ENCODE peak calls at places on chromosomes 13 and 19, in five cellular contexts. One of them, this sample, is unnamed.
A peak's percentile ranks its signal among the peaks of the same experiment; 100 is the strongest.

GRCh38 chr13:40438999-40439797 is 227.2 kb downstream of the FOXO1 start:
- DNase-seq in progenitor cell of endocrine pancreas: no peak
- DNase-seq in activated T-cell treated with anti-CD3 and anti-CD28 coated beads for 1 hour: no peak
- DNase-seq in stimulated activated CD4-positive, alpha-beta T cell treated with anti-CD3 and anti-CD28 coated beads, Interleukin-4, amount 100 ng/mL, for 4 hours: peak; percentile 40
- DNase-seq in AG20443: peak; percentile 42
- DNase-seq in this sample: peak; percentile 36

GRCh38 chr13:78187781-78188180 is 269.1 kb upstream of the EDNRB start:
- DNase-seq in progenitor cell of endocrine pancreas: no peak
- DNase-seq in activated T-cell treated with anti-CD3 and anti-CD28 coated beads for 1 hour: no peak
- DNase-seq in stimulated activated CD4-positive, alpha-beta T cell treated with anti-CD3 and anti-CD28 coated beads, Interleukin-4, amount 100 ng/mL, for 4 hours: no peak
- DNase-seq in AG20443: no peak
- DNase-seq in this sample: no peak

GRCh38 chr13:91805605-91806004 is 407.2 kb downstream of the GPC5 start:
- DNase-seq in progenitor cell of endocrine pancreas: no peak
- DNase-seq in activated T-cell treated with anti-CD3 and anti-CD28 coated beads for 1 hour: no peak
- DNase-seq in stimulated activated CD4-positive, alpha-beta T cell treated with anti-CD3 and anti-CD28 coated beads, Interleukin-4, amount 100 ng/mL, for 4 hours: no peak
- DNase-seq in AG20443: no peak
- DNase-seq in this sample: no peak

GRCh38 chr19:40862785-40863184 is 12.5 kb upstream of the CYP2A6 start:
- DNase-seq in progenitor cell of endocrine pancreas: no peak
- DNase-seq in activated T-cell treated with anti-CD3 and anti-CD28 coated beads for 1 hour: no peak
- DNase-seq in stimulated activated CD4-positive, alpha-beta T cell treated with anti-CD3 and anti-CD28 coated beads, Interleukin-4, amount 100 ng/mL, for 4 hours: no peak
- DNase-seq in AG20443: peak; percentile 20
- DNase-seq in this sample: peak; percentile 87

GRCh38 chr13:113850722-113851479 is 13.0 kb downstream of the GAS6 start:
- DNase-seq in progenitor cell of endocrine pancreas: no peak
- DNase-seq in activated T-cell treated with anti-CD3 and anti-CD28 coated beads for 1 hour: no peak
- DNase-seq in stimulated activated CD4-positive, alpha-beta T cell treated with anti-CD3 and anti-CD28 coated beads, Interleukin-4, amount 100 ng/mL, for 4 hours: no peak
- DNase-seq in AG20443: no peak
- DNase-seq in this sample: no peak

GRCh38 chr13:79910869-79911540 is 429.9 kb downstream of the SPRY2 start:
- DNase-seq in progenitor cell of endocrine pancreas: no peak
- DNase-seq in activated T-cell treated with anti-CD3 and anti-CD28 coated beads for 1 hour: no peak
- DNase-seq in stimulated activated CD4-positive, alpha-beta T cell treated with anti-CD3 and anti-CD28 coated beads, Interleukin-4, amount 100 ng/mL, for 4 hours: no peak
- DNase-seq in AG20443: no peak
- DNase-seq in this sample: no peak

GRCh38 chr19:17952041-17952976 is 14.6 kb upstream of the KCNN1 start:
- DNase-seq in progenitor cell of endocrine pancreas: no peak
- DNase-seq in activated T-cell treated with anti-CD3 and anti-CD28 coated beads for 1 hour: no peak
- DNase-seq in stimulated activated CD4-positive, alpha-beta T cell treated with anti-CD3 and anti-CD28 coated beads, Interleukin-4, amount 100 ng/mL, for 4 hours: no peak
- DNase-seq in AG20443: no peak
- DNase-seq in this sample: no peak

GRCh38 chr13:111033172-111034133 is 81.7 kb upstream of the ARHGEF7 start:
- DNase-seq in progenitor cell of endocrine pancreas: no peak
- DNase-seq in activated T-cell treated with anti-CD3 and anti-CD28 coated beads for 1 hour: no peak
- DNase-seq in stimulated activated CD4-positive, alpha-beta T cell treated with anti-CD3 and anti-CD28 coated beads, Interleukin-4, amount 100 ng/mL, for 4 hours: no peak
- DNase-seq in AG20443: no peak
- DNase-seq in this sample: peak; percentile 25

GRCh38 chr19:8506402-8506957 is 4.0 kb upstream of the PRAM1 start:
- DNase-seq in progenitor cell of endocrine pancreas: no peak
- DNase-seq in activated T-cell treated with anti-CD3 and anti-CD28 coated beads for 1 hour: no peak
- DNase-seq in stimulated activated CD4-positive, alpha-beta T cell treated with anti-CD3 and anti-CD28 coated beads, Interleukin-4, amount 100 ng/mL, for 4 hours: no peak
- DNase-seq in AG20443: no peak
- DNase-seq in this sample: no peak

GRCh38 chr13:70203661-70204229 is 95.5 kb upstream of the KLHL1 start:
- DNase-seq in progenitor cell of endocrine pancreas: no peak
- DNase-seq in activated T-cell treated with anti-CD3 and anti-CD28 coated beads for 1 hour: no peak
- DNase-seq in stimulated activated CD4-positive, alpha-beta T cell treated with anti-CD3 and anti-CD28 coated beads, Interleukin-4, amount 100 ng/mL, for 4 hours: no peak
- DNase-seq in AG20443: no peak
- DNase-seq in this sample: no peak

GRCh38 chr13:35768551-35768950 is 292.1 kb upstream of the MAB21L1 start:
- DNase-seq in progenitor cell of endocrine pancreas: no peak
- DNase-seq in activated T-cell treated with anti-CD3 and anti-CD28 coated beads for 1 hour: no peak
- DNase-seq in stimulated activated CD4-positive, alpha-beta T cell treated with anti-CD3 and anti-CD28 coated beads, Interleukin-4, amount 100 ng/mL, for 4 hours: no peak
- DNase-seq in AG20443: peak; percentile 30
- DNase-seq in this sample: peak; percentile 97

GRCh38 chr19:16381756-16382401 is 57.3 kb downstream of the KLF2 start:
- DNase-seq in progenitor cell of endocrine pancreas: no peak
- DNase-seq in activated T-cell treated with anti-CD3 and anti-CD28 coated beads for 1 hour: no peak
- DNase-seq in stimulated activated CD4-positive, alpha-beta T cell treated with anti-CD3 and anti-CD28 coated beads, Interleukin-4, amount 100 ng/mL, for 4 hours: no peak
- DNase-seq in AG20443: peak; percentile 92
- DNase-seq in this sample: peak; percentile 88

GRCh38 chr19:47305309-47305751 is 4.3 kb upstream of the C5AR1 start:
- DNase-seq in progenitor cell of endocrine pancreas: peak; percentile 64
- DNase-seq in activated T-cell treated with anti-CD3 and anti-CD28 coated beads for 1 hour: peak; percentile 50
- DNase-seq in stimulated activated CD4-positive, alpha-beta T cell treated with anti-CD3 and anti-CD28 coated beads, Interleukin-4, amount 100 ng/mL, for 4 hours: peak; percentile 33
- DNase-seq in AG20443: peak; percentile 91
- DNase-seq in this sample: peak; percentile 95

GRCh38 chr13:91311491-91311890 is 36.0 kb upstream of the MIR17HG start:
- DNase-seq in progenitor cell of endocrine pancreas: no peak
- DNase-seq in activated T-cell treated with anti-CD3 and anti-CD28 coated beads for 1 hour: no peak
- DNase-seq in stimulated activated CD4-positive, alpha-beta T cell treated with anti-CD3 and anti-CD28 coated beads, Interleukin-4, amount 100 ng/mL, for 4 hours: no peak
- DNase-seq in AG20443: no peak
- DNase-seq in this sample: no peak

GRCh38 chr19:42275517-42275916 is 6.5 kb downstream of the CIC start:
- DNase-seq in progenitor cell of endocrine pancreas: no peak
- DNase-seq in activated T-cell treated with anti-CD3 and anti-CD28 coated beads for 1 hour: no peak
- DNase-seq in stimulated activated CD4-positive, alpha-beta T cell treated with anti-CD3 and anti-CD28 coated beads, Interleukin-4, amount 100 ng/mL, for 4 hours: no peak
- DNase-seq in AG20443: no peak
- DNase-seq in this sample: no peak

GRCh38 chr13:43200736-43201135 is 177.3 kb downstream of the DNAJC15 start:
- DNase-seq in progenitor cell of endocrine pancreas: no peak
- DNase-seq in activated T-cell treated with anti-CD3 and anti-CD28 coated beads for 1 hour: no peak
- DNase-seq in stimulated activated CD4-positive, alpha-beta T cell treated with anti-CD3 and anti-CD28 coated beads, Interleukin-4, amount 100 ng/mL, for 4 hours: no peak
- DNase-seq in AG20443: no peak
- DNase-seq in this sample: no peak

GRCh38 chr13:105814219-105814901 is 721.1 kb downstream of the EFNB2 start:
- DNase-seq in progenitor cell of endocrine pancreas: no peak
- DNase-seq in activated T-cell treated with anti-CD3 and anti-CD28 coated beads for 1 hour: no peak
- DNase-seq in stimulated activated CD4-positive, alpha-beta T cell treated with anti-CD3 and anti-CD28 coated beads, Interleukin-4, amount 100 ng/mL, for 4 hours: no peak
- DNase-seq in AG20443: no peak
- DNase-seq in this sample: no peak

GRCh38 chr19:36246006-36246391 is 31.1 kb downstream of the ZNF146 start:
- DNase-seq in progenitor cell of endocrine pancreas: no peak
- DNase-seq in activated T-cell treated with anti-CD3 and anti-CD28 coated beads for 1 hour: no peak
- DNase-seq in stimulated activated CD4-positive, alpha-beta T cell treated with anti-CD3 and anti-CD28 coated beads, Interleukin-4, amount 100 ng/mL, for 4 hours: no peak
- DNase-seq in AG20443: peak; percentile 21
- DNase-seq in this sample: peak; percentile 27

GRCh38 chr19:46892252-46893179 is 31.7 kb downstream of the ARHGAP35 start:
- DNase-seq in progenitor cell of endocrine pancreas: no peak
- DNase-seq in activated T-cell treated with anti-CD3 and anti-CD28 coated beads for 1 hour: no peak
- DNase-seq in stimulated activated CD4-positive, alpha-beta T cell treated with anti-CD3 and anti-CD28 coated beads, Interleukin-4, amount 100 ng/mL, for 4 hours: no peak
- DNase-seq in AG20443: no peak
- DNase-seq in this sample: no peak

GRCh38 chr19:44346556-44346955 is 9.9 kb downstream of the ZNF112 start:
- DNase-seq in progenitor cell of endocrine pancreas: no peak
- DNase-seq in activated T-cell treated with anti-CD3 and anti-CD28 coated beads for 1 hour: no peak
- DNase-seq in stimulated activated CD4-positive, alpha-beta T cell treated with anti-CD3 and anti-CD28 coated beads, Interleukin-4, amount 100 ng/mL, for 4 hours: no peak
- DNase-seq in AG20443: no peak
- DNase-seq in this sample: no peak

GRCh38 chr19:38389101-38389925 is 816 bp downstream of the SPRED3 start:
- DNase-seq in progenitor cell of endocrine pancreas: no peak
- DNase-seq in activated T-cell treated with anti-CD3 and anti-CD28 coated beads for 1 hour: no peak
- DNase-seq in stimulated activated CD4-positive, alpha-beta T cell treated with anti-CD3 and anti-CD28 coated beads, Interleukin-4, amount 100 ng/mL, for 4 hours: no peak
- DNase-seq in AG20443: peak; percentile 79
- DNase-seq in this sample: peak; percentile 69

GRCh38 chr19:17555929-17556813 is 722 bp downstream of the COLGALT1 start:
- DNase-seq in progenitor cell of endocrine pancreas: no peak
- DNase-seq in activated T-cell treated with anti-CD3 and anti-CD28 coated beads for 1 hour: no peak
- DNase-seq in stimulated activated CD4-positive, alpha-beta T cell treated with anti-CD3 and anti-CD28 coated beads, Interleukin-4, amount 100 ng/mL, for 4 hours: no peak
- DNase-seq in AG20443: peak; percentile 74
- DNase-seq in this sample: peak; percentile 74

GRCh38 chr13:109938255-109938936 is 152.0 kb upstream of the IRS2 start:
- DNase-seq in progenitor cell of endocrine pancreas: no peak
- DNase-seq in activated T-cell treated with anti-CD3 and anti-CD28 coated beads for 1 hour: no peak
- DNase-seq in stimulated activated CD4-positive, alpha-beta T cell treated with anti-CD3 and anti-CD28 coated beads, Interleukin-4, amount 100 ng/mL, for 4 hours: no peak
- DNase-seq in AG20443: peak; percentile 25
- DNase-seq in this sample: peak; percentile 78

GRCh38 chr13:25575562-25575961 is 203.8 kb downstream of the ATP8A2 start:
- DNase-seq in progenitor cell of endocrine pancreas: no peak
- DNase-seq in activated T-cell treated with anti-CD3 and anti-CD28 coated beads for 1 hour: no peak
- DNase-seq in stimulated activated CD4-positive, alpha-beta T cell treated with anti-CD3 and anti-CD28 coated beads, Interleukin-4, amount 100 ng/mL, for 4 hours: no peak
- DNase-seq in AG20443: no peak
- DNase-seq in this sample: no peak

GRCh38 chr19:11494634-11495285 is 10.9 kb downstream of the ZNF653 start:
- DNase-seq in progenitor cell of endocrine pancreas: no peak
- DNase-seq in activated T-cell treated with anti-CD3 and anti-CD28 coated beads for 1 hour: no peak
- DNase-seq in stimulated activated CD4-positive, alpha-beta T cell treated with anti-CD3 and anti-CD28 coated beads, Interleukin-4, amount 100 ng/mL, for 4 hours: no peak
- DNase-seq in AG20443: no peak
- DNase-seq in this sample: no peak

GRCh38 chr13:98299954-98300350 is 122.9 kb upstream of the RNF113B start:
- DNase-seq in progenitor cell of endocrine pancreas: no peak
- DNase-seq in activated T-cell treated with anti-CD3 and anti-CD28 coated beads for 1 hour: no peak
- DNase-seq in stimulated activated CD4-positive, alpha-beta T cell treated with anti-CD3 and anti-CD28 coated beads, Interleukin-4, amount 100 ng/mL, for 4 hours: no peak
- DNase-seq in AG20443: peak; percentile 30
- DNase-seq in this sample: no peak

GRCh38 chr13:60165391-60166099 is 1.8 kb upstream of the DIAPH3 start:
- DNase-seq in progenitor cell of endocrine pancreas: no peak
- DNase-seq in activated T-cell treated with anti-CD3 and anti-CD28 coated beads for 1 hour: no peak
- DNase-seq in stimulated activated CD4-positive, alpha-beta T cell treated with anti-CD3 and anti-CD28 coated beads, Interleukin-4, amount 100 ng/mL, for 4 hours: no peak
- DNase-seq in AG20443: no peak
- DNase-seq in this sample: peak; percentile 12

GRCh38 chr13:50866817-50867640 is 23.5 kb upstream of the DLEU7 start:
- DNase-seq in progenitor cell of endocrine pancreas: no peak
- DNase-seq in activated T-cell treated with anti-CD3 and anti-CD28 coated beads for 1 hour: no peak
- DNase-seq in stimulated activated CD4-positive, alpha-beta T cell treated with anti-CD3 and anti-CD28 coated beads, Interleukin-4, amount 100 ng/mL, for 4 hours: no peak
- DNase-seq in AG20443: no peak
- DNase-seq in this sample: peak; percentile 1

GRCh38 chr19:6108721-6109633 is 1.3 kb downstream of the RFX2 start:
- DNase-seq in progenitor cell of endocrine pancreas: no peak
- DNase-seq in activated T-cell treated with anti-CD3 and anti-CD28 coated beads for 1 hour: peak; percentile 49
- DNase-seq in stimulated activated CD4-positive, alpha-beta T cell treated with anti-CD3 and anti-CD28 coated beads, Interleukin-4, amount 100 ng/mL, for 4 hours: peak; percentile 77
- DNase-seq in AG20443: peak; percentile 68
- DNase-seq in this sample: peak; percentile 88

GRCh38 chr19:3389876-3390361 is 23.5 kb downstream of the NFIC start:
- DNase-seq in progenitor cell of endocrine pancreas: no peak
- DNase-seq in activated T-cell treated with anti-CD3 and anti-CD28 coated beads for 1 hour: no peak
- DNase-seq in stimulated activated CD4-positive, alpha-beta T cell treated with anti-CD3 and anti-CD28 coated beads, Interleukin-4, amount 100 ng/mL, for 4 hours: no peak
- DNase-seq in AG20443: peak; percentile 58
- DNase-seq in this sample: peak; percentile 77

GRCh38 chr13:29507356-29507755 is 88.1 kb downstream of the SLC7A1 start:
- DNase-seq in progenitor cell of endocrine pancreas: no peak
- DNase-seq in activated T-cell treated with anti-CD3 and anti-CD28 coated beads for 1 hour: no peak
- DNase-seq in stimulated activated CD4-positive, alpha-beta T cell treated with anti-CD3 and anti-CD28 coated beads, Interleukin-4, amount 100 ng/mL, for 4 hours: no peak
- DNase-seq in AG20443: no peak
- DNase-seq in this sample: peak; percentile 53

GRCh38 chr13:27161423-27161822 is 10.2 kb downstream of the USP12 start:
- DNase-seq in progenitor cell of endocrine pancreas: no peak
- DNase-seq in activated T-cell treated with anti-CD3 and anti-CD28 coated beads for 1 hour: no peak
- DNase-seq in stimulated activated CD4-positive, alpha-beta T cell treated with anti-CD3 and anti-CD28 coated beads, Interleukin-4, amount 100 ng/mL, for 4 hours: no peak
- DNase-seq in AG20443: no peak
- DNase-seq in this sample: no peak

GRCh38 chr13:44967656-44968451 is 21.4 kb downstream of the NUFIP1 start:
- DNase-seq in progenitor cell of endocrine pancreas: no peak
- DNase-seq in activated T-cell treated with anti-CD3 and anti-CD28 coated beads for 1 hour: no peak
- DNase-seq in stimulated activated CD4-positive, alpha-beta T cell treated with anti-CD3 and anti-CD28 coated beads, Interleukin-4, amount 100 ng/mL, for 4 hours: no peak
- DNase-seq in AG20443: peak; percentile 25
- DNase-seq in this sample: peak; percentile 51

GRCh38 chr13:32426191-32426980 is 1.5 kb downstream of the N4BP2L1 start:
- DNase-seq in progenitor cell of endocrine pancreas: no peak
- DNase-seq in activated T-cell treated with anti-CD3 and anti-CD28 coated beads for 1 hour: peak; percentile 5
- DNase-seq in stimulated activated CD4-positive, alpha-beta T cell treated with anti-CD3 and anti-CD28 coated beads, Interleukin-4, amount 100 ng/mL, for 4 hours: peak; percentile 30
- DNase-seq in AG20443: peak; percentile 21
- DNase-seq in this sample: peak; percentile 23

GRCh38 chr19:55644191-55644833 is 863 bp downstream of the ZNF581 start:
- DNase-seq in progenitor cell of endocrine pancreas: no peak
- DNase-seq in activated T-cell treated with anti-CD3 and anti-CD28 coated beads for 1 hour: no peak
- DNase-seq in stimulated activated CD4-positive, alpha-beta T cell treated with anti-CD3 and anti-CD28 coated beads, Interleukin-4, amount 100 ng/mL, for 4 hours: no peak
- DNase-seq in AG20443: no peak
- DNase-seq in this sample: no peak

GRCh38 chr19:2719910-2720776 is 1.0 kb downstream of the DIRAS1 start:
- DNase-seq in progenitor cell of endocrine pancreas: no peak
- DNase-seq in activated T-cell treated with anti-CD3 and anti-CD28 coated beads for 1 hour: no peak
- DNase-seq in stimulated activated CD4-positive, alpha-beta T cell treated with anti-CD3 and anti-CD28 coated beads, Interleukin-4, amount 100 ng/mL, for 4 hours: no peak
- DNase-seq in AG20443: peak; percentile 75
- DNase-seq in this sample: peak; percentile 56

This sample was measured in AG10803.